ENCODE peak calls at places on chromosomes 2 and 18, in ten cellular contexts. M, X, W, L, Q, I, Z, R, U and P are unnamed samples.

GRCh38 chr2:18889565-18890332 is 300.4 kb upstream of the NT5C1B start:
- DNase-seq in M (no peak), X (no peak), W (no peak), L (no peak), Q (no peak), I (no peak), Z (no peak), R (no peak), U (no peak), P (no peak)

GRCh38 chr2:157628282-157628531 is 457 bp downstream of the ACVR1C start:
- DNase-seq in M (no peak), X (no peak), W (no peak), L (no peak), Q (no peak), I (no peak), Z (peak; percentile 8), R (no peak), U (no peak), P (no peak)

GRCh38 chr2:159381574-159381973 is 95.1 kb upstream of the WDSUB1 start:
- DNase-seq in M (peak; percentile 21), X (no peak), W (peak; percentile 50), L (no peak), Q (no peak), I (no peak), Z (no peak), R (no peak), U (peak; percentile 37), P (no peak)

GRCh38 chr2:47274054-47274779 is 119.1 kb upstream of the STPG4 start:
- DNase-seq in M (no peak), X (no peak), W (no peak), L (no peak), Q (no peak), I (peak; percentile 82), Z (no peak), R (no peak), U (peak; percentile 46), P (no peak)

GRCh38 chr2:157221394-157221988 is 36.0 kb upstream of the GALNT5 start:
- DNase-seq in M (no peak), X (no peak), W (no peak), L (no peak), Q (no peak), I (no peak), Z (no peak), R (no peak), U (no peak), P (no peak)

GRCh38 chr2:28681216-28681981 is 70.2 kb upstream of the PPP1CB start:
- DNase-seq in M (no peak), X (no peak), W (peak; percentile 57), L (no peak), Q (no peak), I (peak; percentile 75), Z (peak; percentile 84), R (no peak), U (no peak), P (peak; percentile 86)

GRCh38 chr2:130963058-130963848 is 126.5 kb downstream of the ARHGEF4 start:
- DNase-seq in M (no peak), X (no peak), W (no peak), L (no peak), Q (no peak), I (no peak), Z (no peak), R (no peak), U (peak; percentile 18), P (no peak)

GRCh38 chr18:60691061-60691460 is 318.5 kb upstream of the MC4R start:
- DNase-seq in M (no peak), X (no peak), W (no peak), L (no peak), Q (no peak), I (no peak), Z (no peak), R (no peak), U (no peak), P (no peak)

GRCh38 chr18:38359258-38359657 is 793.7 kb upstream of the CELF4 start:
- DNase-seq in M (no peak), X (no peak), W (no peak), L (no peak), Q (no peak), I (no peak), Z (no peak), R (no peak), U (no peak), P (no peak)

GRCh38 chr18:2183432-2183831 is 387.9 kb downstream of the METTL4 start:
- DNase-seq in M (no peak), X (no peak), W (no peak), L (no peak), Q (no peak), I (no peak), Z (no peak), R (no peak), U (no peak), P (no peak)

GRCh38 chr2:231940795-231941194 is 14.6 kb upstream of the NPPC start:
- DNase-seq in M (no peak), X (no peak), W (no peak), L (no peak), Q (no peak), I (no peak), Z (peak; percentile 23), R (no peak), U (no peak), P (no peak)

GRCh38 chr18:37259711-37260110 is 305.9 kb downstream of the CELF4 start:
- DNase-seq in M (no peak), X (no peak), W (no peak), L (no peak), Q (no peak), I (no peak), Z (no peak), R (no peak), U (no peak), P (no peak)

DNA sequence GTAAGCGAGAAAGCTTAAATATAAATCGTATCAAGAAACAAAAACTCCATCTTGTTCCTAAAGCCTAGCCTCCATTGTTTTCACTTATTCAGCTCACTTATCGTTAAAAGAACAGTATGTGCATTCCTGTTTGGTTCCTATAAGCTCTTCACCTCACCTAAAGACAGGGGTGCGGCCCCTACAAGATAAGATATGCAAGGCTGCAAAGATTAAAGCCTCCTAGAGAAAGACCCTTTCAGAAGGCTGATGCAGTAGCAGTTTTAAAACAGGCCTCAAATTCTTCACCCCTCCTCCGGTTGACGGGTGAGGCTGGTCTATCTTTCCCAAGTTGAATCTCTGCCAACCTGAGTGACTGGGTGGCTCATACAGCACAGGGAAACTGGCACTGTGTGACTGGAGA is 48.4 kb downstream of the LAMA1 start:
- DNase-seq in M (no peak), X (no peak), W (no peak), L (no peak), Q (no peak), I (no peak), Z (no peak), R (no peak), U (no peak), P (no peak)
- H3K36me3 ChIP-seq in M (no peaks in the 10 kb centered on the region), X (no peaks in the 10 kb centered on the region), W (no peaks in the 10 kb centered on the region), L (peaks cover 4% of the 10 kb centered on the region), Q (no peaks in the 10 kb centered on the region), I (no peaks in the 10 kb centered on the region), Z (no peaks in the 10 kb centered on the region), R (no peaks in the 10 kb centered on the region), U (no peaks in the 10 kb centered on the region), P (no peaks in the 10 kb centered on the region)

GRCh38 chr2:239760596-239760995 is 264.5 kb downstream of the NDUFA10 start:
- DNase-seq in M (no peak), X (no peak), W (no peak), L (no peak), Q (no peak), I (no peak), Z (no peak), R (no peak), U (no peak), P (no peak)
- H3K4me1 ChIP-seq in M (no peaks in the 10 kb centered on the region), X (no peaks in the 10 kb centered on the region), W (no peaks in the 10 kb centered on the region), L (peaks cover 11% of the 10 kb centered on the region), Q (no peaks in the 10 kb centered on the region), I (no peaks in the 10 kb centered on the region), Z (no peaks in the 10 kb centered on the region), R (peaks cover 18% of the 10 kb centered on the region), U (peaks cover 12% of the 10 kb centered on the region), P (no peaks in the 10 kb centered on the region)

GRCh38 chr2:65071499-65072180 is 15.4 kb downstream of the CEP68 start:
- DNase-seq in M (no peak), X (no peak), W (no peak), L (no peak), Q (no peak), I (no peak), Z (no peak), R (no peak), U (peak; percentile 34), P (no peak)

GRCh38 chr2:65070856-65071255 is 14.6 kb downstream of the CEP68 start:
- DNase-seq in M (no peak), X (no peak), W (no peak), L (no peak), Q (no peak), I (no peak), Z (no peak), R (no peak), U (no peak), P (no peak)

GRCh38 chr2:65069425-65069824 is 13.2 kb downstream of the CEP68 start:
- DNase-seq in M (no peak), X (no peak), W (no peak), L (no peak), Q (no peak), I (no peak), Z (no peak), R (no peak), U (no peak), P (no peak)

GRCh38 chr2:65072181-65072970 is 16.2 kb downstream of the CEP68 start:
- DNase-seq in M (no peak), X (no peak), W (no peak), L (no peak), Q (no peak), I (no peak), Z (no peak), R (no peak), U (no peak), P (no peak)

GRCh38 chr2:65070172-65070830 is 14.1 kb downstream of the CEP68 start:
- DNase-seq in M (peak; percentile 41), X (no peak), W (peak; percentile 81), L (no peak), Q (no peak), I (peak; percentile 43), Z (peak; percentile 77), R (no peak), U (peak; percentile 73), P (no peak)
- H3K36me3 ChIP-seq in M (no peaks in the 10 kb centered on the region), X (peaks cover 47% of the 10 kb centered on the region), W (no peaks in the 10 kb centered on the region), L (peaks cover 68% of the 10 kb centered on the region), Q (peaks cover 61% of the 10 kb centered on the region), I (peaks cover 20% of the 10 kb centered on the region), Z (peaks cover 5% of the 10 kb centered on the region), R (peaks cover 29% of the 10 kb centered on the region), U (no peaks in the 10 kb centered on the region), P (peaks cover 10% of the 10 kb centered on the region)

GRCh38 chr18:30748541-30748940 is 294.0 kb downstream of the DSC3 start:
- DNase-seq in M (no peak), X (no peak), W (no peak), L (no peak), Q (no peak), I (no peak), Z (no peak), R (no peak), U (no peak), P (no peak)

GRCh38 chr18:30743033-30743432 is 299.5 kb downstream of the DSC3 start:
- DNase-seq in M (no peak), X (no peak), W (no peak), L (no peak), Q (no peak), I (no peak), Z (no peak), R (no peak), U (no peak), P (no peak)

DNA sequence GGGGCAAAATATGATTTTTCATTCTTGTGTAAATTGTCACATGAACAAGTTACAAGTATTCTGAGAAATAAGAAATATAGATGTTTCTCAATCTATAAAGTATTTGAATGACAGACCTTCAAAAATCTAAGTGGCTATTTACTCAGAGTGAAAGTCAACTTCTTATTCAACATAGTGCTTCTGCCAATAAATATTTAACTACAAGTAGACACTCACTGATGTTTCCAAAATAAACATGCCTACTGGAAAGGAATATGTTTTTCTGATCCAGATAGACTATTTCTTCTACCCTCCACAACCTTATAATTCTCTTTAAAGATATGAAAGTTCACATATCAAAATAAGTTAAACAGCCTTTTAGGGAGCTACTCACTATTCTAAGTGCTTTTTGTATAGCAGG is 296.3 kb downstream of the DSC3 start:
- DNase-seq in M (no peak), X (no peak), W (no peak), L (no peak), Q (no peak), I (no peak), Z (no peak), R (no peak), U (no peak), P (no peak)
- H3K4me1 ChIP-seq in M (no peaks in the 10 kb centered on the region), X (no peaks in the 10 kb centered on the region), W (no peaks in the 10 kb centered on the region), L (no peaks in the 10 kb centered on the region), Q (no peaks in the 10 kb centered on the region), I (no peaks in the 10 kb centered on the region), Z (no peaks in the 10 kb centered on the region), R (no peaks in the 10 kb centered on the region), U (no peaks in the 10 kb centered on the region), P (no peaks in the 10 kb centered on the region)